ENCODE peak calls at places on chromosome 11, in six cellular contexts. One of them, this sample, is unnamed. For H3K9me3, the result is how much of the 10 kb centered on the place peaks cover.

GRCh38 chr11:126578021-126578420 is 222.5 kb downstream of the ST3GAL4 start:
- DNase-seq in CD4-positive, CD25-positive, alpha-beta regulatory T cell: no peak
- DNase-seq in colonic mucosa: no peak
- DNase-seq in stomach: no peak
- DNase-seq in heart right ventricle: no peak
- DNase-seq in lower lobe of right lung: no peak
- DNase-seq in this sample: no peak

GRCh38 chr11:126164781-126165180 is 46.7 kb downstream of the RPUSD4 start:
- DNase-seq in CD4-positive, CD25-positive, alpha-beta regulatory T cell: no peak
- DNase-seq in colonic mucosa: no peak
- DNase-seq in stomach: no peak
- DNase-seq in heart right ventricle: no peak
- DNase-seq in lower lobe of right lung: no peak
- DNase-seq in this sample: no peak

GRCh38 chr11:42498971-42499370 is 812.8 kb upstream of the API5 start:
- DNase-seq in CD4-positive, CD25-positive, alpha-beta regulatory T cell: no peak
- DNase-seq in colonic mucosa: no peak
- DNase-seq in stomach: no peak
- DNase-seq in heart right ventricle: no peak
- DNase-seq in lower lobe of right lung: no peak
- DNase-seq in this sample: no peak

GRCh38 chr11:126405374-126405773 is 49.9 kb downstream of the ST3GAL4 start:
- DNase-seq in CD4-positive, CD25-positive, alpha-beta regulatory T cell: no peak
- DNase-seq in colonic mucosa: peak
- DNase-seq in stomach: peak
- DNase-seq in heart right ventricle: no peak
- DNase-seq in lower lobe of right lung: no peak
- DNase-seq in this sample: no peak

GRCh38 chr11:121553806-121554205 is 101.0 kb upstream of the SORL1-AS1 start:
- DNase-seq in CD4-positive, CD25-positive, alpha-beta regulatory T cell: no peak
- DNase-seq in colonic mucosa: peak
- DNase-seq in stomach: peak
- DNase-seq in heart right ventricle: no peak
- DNase-seq in lower lobe of right lung: no peak
- DNase-seq in this sample: peak

GRCh38 chr11:110481523-110481922 is 51.8 kb downstream of the FDX1 start:
- DNase-seq in CD4-positive, CD25-positive, alpha-beta regulatory T cell: no peak
- DNase-seq in colonic mucosa: no peak
- DNase-seq in stomach: no peak
- DNase-seq in heart right ventricle: no peak
- DNase-seq in lower lobe of right lung: no peak
- DNase-seq in this sample: no peak

GRCh38 chr11:131924446-131925240 is 554.2 kb downstream of the NTM start:
- DNase-seq in CD4-positive, CD25-positive, alpha-beta regulatory T cell: no peak
- DNase-seq in colonic mucosa: no peak
- DNase-seq in stomach: no peak
- DNase-seq in heart right ventricle: no peak
- DNase-seq in lower lobe of right lung: no peak
- DNase-seq in this sample: no peak

GRCh38 chr11:96342131-96342970 is 644 bp downstream of the MAML2 start:
- DNase-seq in CD4-positive, CD25-positive, alpha-beta regulatory T cell: no peak
- DNase-seq in colonic mucosa: no peak
- DNase-seq in stomach: no peak
- DNase-seq in heart right ventricle: no peak
- DNase-seq in lower lobe of right lung: no peak
- DNase-seq in this sample: no peak

GRCh38 chr11:117691501-117691900 is 105.5 kb downstream of the DSCAML1 start:
- DNase-seq in CD4-positive, CD25-positive, alpha-beta regulatory T cell: no peak
- DNase-seq in colonic mucosa: no peak
- DNase-seq in stomach: no peak
- DNase-seq in heart right ventricle: no peak
- DNase-seq in lower lobe of right lung: no peak
- DNase-seq in this sample: no peak

GRCh38 chr11:15742626-15743243 is 613.6 kb downstream of the SOX6 start:
- DNase-seq in CD4-positive, CD25-positive, alpha-beta regulatory T cell: no peak
- DNase-seq in colonic mucosa: no peak
- DNase-seq in stomach: no peak
- DNase-seq in heart right ventricle: no peak
- DNase-seq in lower lobe of right lung: no peak
- DNase-seq in this sample: no peak

GRCh38 chr11:103806130-103806900 is 230.1 kb upstream of the DDI1 start:
- DNase-seq in CD4-positive, CD25-positive, alpha-beta regulatory T cell: no peak
- DNase-seq in colonic mucosa: no peak
- DNase-seq in stomach: no peak
- DNase-seq in heart right ventricle: peak
- DNase-seq in lower lobe of right lung: no peak
- DNase-seq in this sample: no peak

DNA sequence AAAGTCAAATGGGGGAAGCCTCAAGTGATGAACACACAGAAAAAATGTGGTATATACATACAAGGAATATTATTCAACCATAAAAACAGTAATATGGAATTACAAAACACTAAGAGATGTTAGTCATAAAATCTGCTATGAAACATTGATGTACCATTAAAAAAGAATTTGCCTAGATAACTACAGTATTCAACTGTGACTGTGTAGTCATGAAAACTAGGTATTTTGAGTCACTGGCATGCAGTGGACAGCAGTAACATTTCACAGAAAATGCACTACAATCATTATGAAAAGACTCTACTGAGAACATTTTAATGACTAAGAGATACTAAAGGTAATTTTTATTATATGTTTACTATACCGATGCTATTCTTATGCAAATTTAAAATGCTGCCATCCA is 11.7 kb downstream of the ZNF195 start:
- DNase-seq in CD4-positive, CD25-positive, alpha-beta regulatory T cell: no peak
- DNase-seq in colonic mucosa: no peak
- DNase-seq in stomach: no peak
- DNase-seq in heart right ventricle: no peak
- DNase-seq in lower lobe of right lung: no peak
- DNase-seq in this sample: no peak
- H3K9me3 ChIP-seq in CD4-positive, CD25-positive, alpha-beta regulatory T cell: half or more
- H3K9me3 ChIP-seq in colonic mucosa: under half
- H3K9me3 ChIP-seq in stomach: under half
- H3K9me3 ChIP-seq in heart right ventricle: under half
- H3K9me3 ChIP-seq in lower lobe of right lung: under half
- H3K9me3 ChIP-seq in this sample: half or more

DNA sequence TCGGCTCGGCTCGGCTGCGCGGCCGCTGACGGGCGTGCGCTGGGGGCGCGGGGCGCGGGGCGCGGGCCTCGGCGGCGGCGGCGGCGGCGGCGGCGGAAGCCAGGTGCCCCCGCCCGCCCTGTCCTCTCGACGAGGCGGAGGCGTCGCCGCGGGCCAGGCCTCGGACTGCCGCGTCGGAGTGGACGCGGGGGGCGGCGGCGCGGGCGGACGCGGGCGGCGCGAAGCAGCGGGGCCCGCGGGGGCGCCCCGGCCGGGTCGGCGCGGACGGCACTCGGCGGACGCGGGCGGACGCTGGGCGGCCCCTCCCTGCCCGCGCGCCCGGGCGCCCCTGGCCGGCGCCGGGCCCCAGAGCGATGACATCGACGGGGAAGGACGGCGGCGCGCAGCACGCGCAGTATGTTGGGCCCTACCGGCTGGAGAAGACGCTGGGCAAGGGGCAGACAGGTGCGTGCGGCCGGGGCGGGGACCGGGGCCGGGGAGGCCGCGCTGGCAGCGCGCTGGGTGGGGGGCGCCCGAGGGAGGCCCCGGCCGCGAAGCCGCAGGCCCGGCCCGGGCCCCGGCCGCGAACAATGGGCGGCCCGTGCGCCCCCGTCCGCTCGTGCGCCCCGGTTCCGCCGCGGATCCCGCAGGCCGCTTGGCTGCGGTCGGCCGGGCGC is at the start of gene BRSK2:
- DNase-seq in CD4-positive, CD25-positive, alpha-beta regulatory T cell: no peak
- DNase-seq in colonic mucosa: no peak
- DNase-seq in stomach: no peak
- DNase-seq in heart right ventricle: no peak
- DNase-seq in lower lobe of right lung: no peak
- DNase-seq in this sample: peak
- H3K4me3 ChIP-seq in CD4-positive, CD25-positive, alpha-beta regulatory T cell: no peak
- H3K4me3 ChIP-seq in colonic mucosa: peak
- H3K4me3 ChIP-seq in stomach: peak
- H3K4me3 ChIP-seq in heart right ventricle: peak
- H3K4me3 ChIP-seq in lower lobe of right lung: peak
- H3K4me3 ChIP-seq in this sample: peak

DNA sequence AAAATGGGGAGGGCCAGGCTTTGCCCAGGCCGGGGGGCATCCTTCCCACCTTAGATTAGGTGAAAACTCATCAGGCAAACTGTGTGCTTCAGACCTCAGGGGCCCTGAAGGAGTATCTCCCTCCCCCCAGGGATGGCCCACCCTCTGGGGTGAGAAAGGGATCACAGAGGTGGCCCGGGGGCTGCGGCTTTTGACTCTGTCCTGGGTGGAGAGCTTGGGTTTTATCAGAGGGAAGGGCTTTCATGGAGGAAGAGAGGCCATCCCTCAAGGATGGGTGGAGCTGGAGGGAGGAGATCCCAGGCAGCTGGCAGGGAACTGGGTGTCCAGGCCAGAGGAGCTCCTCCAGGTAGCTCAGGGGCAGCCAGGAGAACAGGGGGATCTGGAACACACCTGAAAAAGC is 3.1 kb upstream of the PPP2R5B start:
- DNase-seq in CD4-positive, CD25-positive, alpha-beta regulatory T cell: no peak
- DNase-seq in colonic mucosa: no peak
- DNase-seq in stomach: no peak
- DNase-seq in heart right ventricle: no peak
- DNase-seq in lower lobe of right lung: no peak
- DNase-seq in this sample: no peak
- H3K9me3 ChIP-seq in CD4-positive, CD25-positive, alpha-beta regulatory T cell: under half
- H3K9me3 ChIP-seq in colonic mucosa: under half
- H3K9me3 ChIP-seq in stomach: under half
- H3K9me3 ChIP-seq in heart right ventricle: under half
- H3K9me3 ChIP-seq in lower lobe of right lung: under half
- H3K9me3 ChIP-seq in this sample: under half

DNA sequence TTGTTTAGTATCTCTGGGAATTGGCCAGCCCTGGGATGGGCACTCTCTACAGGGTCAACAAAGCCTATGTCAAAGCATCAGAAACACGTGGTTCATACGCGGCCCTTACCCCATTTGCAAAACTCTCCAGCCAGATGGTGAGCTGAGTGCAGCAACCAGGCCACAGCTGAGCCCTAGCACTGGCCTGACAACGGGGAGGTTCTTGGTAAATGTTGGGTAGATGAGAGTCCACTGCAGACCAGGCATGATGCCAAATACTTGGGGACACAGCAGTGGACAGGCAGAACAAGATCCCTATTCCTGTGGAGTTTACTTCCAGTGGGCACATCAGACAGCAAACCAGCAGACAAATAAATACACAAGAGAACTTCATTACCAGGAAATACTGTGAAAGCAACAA is 172.1 kb upstream of the SYT13 start:
- DNase-seq in CD4-positive, CD25-positive, alpha-beta regulatory T cell: no peak
- DNase-seq in colonic mucosa: no peak
- DNase-seq in stomach: no peak
- DNase-seq in heart right ventricle: no peak
- DNase-seq in lower lobe of right lung: no peak
- DNase-seq in this sample: no peak
- H3K4me3 ChIP-seq in CD4-positive, CD25-positive, alpha-beta regulatory T cell: no peak
- H3K4me3 ChIP-seq in colonic mucosa: no peak
- H3K4me3 ChIP-seq in stomach: no peak
- H3K4me3 ChIP-seq in heart right ventricle: no peak
- H3K4me3 ChIP-seq in lower lobe of right lung: no peak
- H3K4me3 ChIP-seq in this sample: no peak

GRCh38 chr11:50030193-50030592 is 2.5 kb upstream of the OR4C45 start:
- DNase-seq in CD4-positive, CD25-positive, alpha-beta regulatory T cell: no peak
- DNase-seq in colonic mucosa: no peak
- DNase-seq in stomach: no peak
- DNase-seq in heart right ventricle: no peak
- DNase-seq in lower lobe of right lung: no peak
- DNase-seq in this sample: no peak
- H3K9me3 ChIP-seq in CD4-positive, CD25-positive, alpha-beta regulatory T cell: under half
- H3K9me3 ChIP-seq in colonic mucosa: under half
- H3K9me3 ChIP-seq in stomach: under half
- H3K9me3 ChIP-seq in heart right ventricle: under half
- H3K9me3 ChIP-seq in lower lobe of right lung: under half
- H3K9me3 ChIP-seq in this sample: half or more

DNA sequence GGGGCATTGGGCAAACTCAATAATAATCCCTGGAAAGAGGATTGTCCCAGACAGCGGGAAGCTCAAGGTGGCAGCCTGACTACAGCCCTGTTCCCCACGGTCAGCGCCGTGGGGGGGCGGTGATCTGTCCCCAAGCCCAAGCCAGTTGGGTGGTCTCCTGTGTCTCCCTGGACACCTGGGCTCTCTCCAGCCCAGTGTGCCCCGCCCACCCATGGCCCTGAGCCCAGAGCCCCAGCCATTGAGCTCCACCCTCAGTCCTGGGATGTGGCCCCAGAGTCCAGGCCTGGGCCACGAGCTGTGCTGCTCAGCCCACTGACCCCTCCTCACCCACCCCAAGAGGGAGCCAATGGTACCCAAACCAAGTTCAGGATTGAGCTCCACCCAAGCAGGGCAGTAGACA is 27.9 kb upstream of the PDE2A start:
- DNase-seq in CD4-positive, CD25-positive, alpha-beta regulatory T cell: no peak
- DNase-seq in colonic mucosa: no peak
- DNase-seq in stomach: no peak
- DNase-seq in heart right ventricle: no peak
- DNase-seq in lower lobe of right lung: no peak
- DNase-seq in this sample: no peak
- H3K4me3 ChIP-seq in CD4-positive, CD25-positive, alpha-beta regulatory T cell: no peak
- H3K4me3 ChIP-seq in colonic mucosa: no peak
- H3K4me3 ChIP-seq in stomach: no peak
- H3K4me3 ChIP-seq in heart right ventricle: peak
- H3K4me3 ChIP-seq in lower lobe of right lung: peak
- H3K4me3 ChIP-seq in this sample: no peak

DNA sequence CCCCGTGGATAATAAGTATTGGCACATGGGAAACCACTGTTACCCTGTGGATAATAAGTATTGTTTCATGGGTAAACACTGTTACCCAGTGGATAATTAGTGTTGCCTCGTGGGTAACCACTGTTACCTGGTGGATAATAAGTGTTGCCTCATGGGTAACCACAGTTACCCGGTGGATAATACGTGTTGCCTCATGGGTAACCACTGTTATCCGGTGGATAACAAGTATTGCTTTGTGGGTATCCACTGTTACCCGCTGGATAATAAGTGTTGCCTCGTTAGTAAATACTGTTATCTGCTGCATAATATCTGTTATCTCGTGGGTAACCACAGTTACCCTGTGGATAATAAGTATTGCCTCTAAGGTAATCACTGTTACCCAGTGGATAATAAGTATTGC is 25.5 kb upstream of the NXPE4 start:
- DNase-seq in CD4-positive, CD25-positive, alpha-beta regulatory T cell: no peak
- DNase-seq in colonic mucosa: peak
- DNase-seq in stomach: no peak
- DNase-seq in heart right ventricle: no peak
- DNase-seq in lower lobe of right lung: no peak
- DNase-seq in this sample: peak
- H3K9me3 ChIP-seq in CD4-positive, CD25-positive, alpha-beta regulatory T cell: under half
- H3K9me3 ChIP-seq in colonic mucosa: under half
- H3K9me3 ChIP-seq in stomach: under half
- H3K9me3 ChIP-seq in heart right ventricle: under half
- H3K9me3 ChIP-seq in lower lobe of right lung: under half
- H3K9me3 ChIP-seq in this sample: half or more

This sample was measured in endodermal cell.